ENCODE peak calls at places on chromosomes 2 and 18, in eight cellular contexts. One of them, this sample, is unnamed.

GRCh38 chr18:54251606-54252400 is 17.5 kb upstream of the POLI start:
- DNase-seq in cardiac fibroblast: no peak
- DNase-seq in anterior cingulate cortex: no peak
- DNase-seq in cardiac muscle cell: no peak
- DNase-seq in fibroblast of lung: no peak
- DNase-seq in T-helper 17 cell: no peak
- DNase-seq in stomach: no peak
- DNase-seq in smooth muscle cell of the brain vasculature: no peak
- DNase-seq in this sample: no peak

GRCh38 chr2:149027602-149028250 is 10.8 kb upstream of the LYPD6B start:
- DNase-seq in fibroblast of lung: no peak
- DNase-seq in stomach: no peak
- DNase-seq in smooth muscle cell of the brain vasculature: no peak
- DNase-seq in anterior cingulate cortex: no peak
- DNase-seq in T-helper 17 cell: no peak
- DNase-seq in cardiac muscle cell: no peak
- DNase-seq in cardiac fibroblast: no peak
- DNase-seq in this sample: no peak

GRCh38 chr2:16312771-16313170 is 352.9 kb downstream of the CYRIA start:
- DNase-seq in fibroblast of lung: no peak
- DNase-seq in stomach: no peak
- DNase-seq in anterior cingulate cortex: no peak
- DNase-seq in cardiac muscle cell: no peak
- DNase-seq in T-helper 17 cell: no peak
- DNase-seq in cardiac fibroblast: no peak
- DNase-seq in smooth muscle cell of the brain vasculature: no peak
- DNase-seq in this sample: no peak

GRCh38 chr2:218985325-218986091 is 524 bp upstream of the FEV start:
- DNase-seq in fibroblast of lung: no peak
- DNase-seq in T-helper 17 cell: no peak
- DNase-seq in cardiac fibroblast: no peak
- DNase-seq in stomach: no peak
- DNase-seq in cardiac muscle cell: no peak
- DNase-seq in anterior cingulate cortex: no peak
- DNase-seq in smooth muscle cell of the brain vasculature: no peak
- DNase-seq in this sample: no peak

GRCh38 chr2:101883860-101884259 is 107.9 kb upstream of the IL1R2 start:
- DNase-seq in smooth muscle cell of the brain vasculature: peak; percentile 21
- DNase-seq in stomach: no peak
- DNase-seq in cardiac fibroblast: peak; percentile 83
- DNase-seq in fibroblast of lung: peak; percentile 79
- DNase-seq in cardiac muscle cell: peak; percentile 31
- DNase-seq in T-helper 17 cell: no peak
- DNase-seq in anterior cingulate cortex: no peak
- DNase-seq in this sample: peak; percentile 60

GRCh38 chr18:58714259-58714658 is 43.0 kb downstream of the MALT1 start:
- DNase-seq in cardiac muscle cell: no peak
- DNase-seq in T-helper 17 cell: no peak
- DNase-seq in stomach: no peak
- DNase-seq in cardiac fibroblast: no peak
- DNase-seq in smooth muscle cell of the brain vasculature: no peak
- DNase-seq in fibroblast of lung: no peak
- DNase-seq in anterior cingulate cortex: no peak
- DNase-seq in this sample: no peak

GRCh38 chr2:53827398-53828175 is 32.2 kb downstream of the GPR75 start:
- DNase-seq in cardiac muscle cell: no peak
- DNase-seq in fibroblast of lung: no peak
- DNase-seq in smooth muscle cell of the brain vasculature: no peak
- DNase-seq in cardiac fibroblast: no peak
- DNase-seq in T-helper 17 cell: no peak
- DNase-seq in anterior cingulate cortex: no peak
- DNase-seq in stomach: no peak
- DNase-seq in this sample: no peak

GRCh38 chr2:120289221-120289906 is 36.7 kb downstream of the RALB start:
- DNase-seq in cardiac fibroblast: peak; percentile 56
- DNase-seq in anterior cingulate cortex: no peak
- DNase-seq in cardiac muscle cell: no peak
- DNase-seq in stomach: no peak
- DNase-seq in T-helper 17 cell: no peak
- DNase-seq in fibroblast of lung: no peak
- DNase-seq in smooth muscle cell of the brain vasculature: no peak
- DNase-seq in this sample: peak; percentile 51

GRCh38 chr2:167411367-167411766 is 523.1 kb downstream of the XIRP2 start:
- DNase-seq in T-helper 17 cell: no peak
- DNase-seq in cardiac muscle cell: no peak
- DNase-seq in fibroblast of lung: peak; percentile 17
- DNase-seq in anterior cingulate cortex: no peak
- DNase-seq in smooth muscle cell of the brain vasculature: no peak
- DNase-seq in stomach: no peak
- DNase-seq in cardiac fibroblast: peak; percentile 28
- DNase-seq in this sample: no peak

GRCh38 chr2:133264951-133265949 is 303.0 kb downstream of the NCKAP5 start:
- DNase-seq in smooth muscle cell of the brain vasculature: no peak
- DNase-seq in T-helper 17 cell: no peak
- DNase-seq in stomach: peak; percentile 65
- DNase-seq in cardiac fibroblast: peak; percentile 30
- DNase-seq in cardiac muscle cell: peak; percentile 15
- DNase-seq in anterior cingulate cortex: peak; percentile 23
- DNase-seq in fibroblast of lung: no peak
- DNase-seq in this sample: no peak

GRCh38 chr18:45103319-45104070 is 422.8 kb downstream of the SETBP1 start:
- DNase-seq in fibroblast of lung: no peak
- DNase-seq in anterior cingulate cortex: no peak
- DNase-seq in T-helper 17 cell: no peak
- DNase-seq in stomach: no peak
- DNase-seq in cardiac fibroblast: no peak
- DNase-seq in smooth muscle cell of the brain vasculature: no peak
- DNase-seq in cardiac muscle cell: no peak
- DNase-seq in this sample: no peak

GRCh38 chr2:219448099-219448775 is 13.6 kb downstream of the SPEG start:
- DNase-seq in cardiac muscle cell: no peak
- DNase-seq in anterior cingulate cortex: no peak
- DNase-seq in cardiac fibroblast: no peak
- DNase-seq in stomach: no peak
- DNase-seq in T-helper 17 cell: no peak
- DNase-seq in smooth muscle cell of the brain vasculature: no peak
- DNase-seq in fibroblast of lung: no peak
- DNase-seq in this sample: no peak

GRCh38 chr2:72112421-72112820 is 35.2 kb downstream of the CYP26B1 start:
- DNase-seq in cardiac muscle cell: no peak
- DNase-seq in stomach: no peak
- DNase-seq in smooth muscle cell of the brain vasculature: no peak
- DNase-seq in anterior cingulate cortex: no peak
- DNase-seq in cardiac fibroblast: peak; percentile 60
- DNase-seq in fibroblast of lung: peak; percentile 19
- DNase-seq in T-helper 17 cell: no peak
- DNase-seq in this sample: no peak

GRCh38 chr2:68745006-68745405 is 10.4 kb downstream of the ARHGAP25 start:
- DNase-seq in fibroblast of lung: no peak
- DNase-seq in cardiac muscle cell: no peak
- DNase-seq in stomach: no peak
- DNase-seq in smooth muscle cell of the brain vasculature: no peak
- DNase-seq in T-helper 17 cell: no peak
- DNase-seq in cardiac fibroblast: no peak
- DNase-seq in anterior cingulate cortex: no peak
- DNase-seq in this sample: no peak

GRCh38 chr2:174902491-174903242 is 102.5 kb downstream of the CHN1 start:
- DNase-seq in stomach: no peak
- DNase-seq in cardiac fibroblast: peak; percentile 56
- DNase-seq in smooth muscle cell of the brain vasculature: no peak
- DNase-seq in T-helper 17 cell: no peak
- DNase-seq in anterior cingulate cortex: no peak
- DNase-seq in fibroblast of lung: peak; percentile 35
- DNase-seq in cardiac muscle cell: no peak
- DNase-seq in this sample: no peak

GRCh38 chr2:12265646-12266045 is 451.1 kb upstream of the TRIB2 start:
- DNase-seq in T-helper 17 cell: no peak
- DNase-seq in smooth muscle cell of the brain vasculature: no peak
- DNase-seq in cardiac fibroblast: peak; percentile 60
- DNase-seq in cardiac muscle cell: no peak
- DNase-seq in fibroblast of lung: peak; percentile 56
- DNase-seq in stomach: no peak
- DNase-seq in anterior cingulate cortex: no peak
- DNase-seq in this sample: no peak

GRCh38 chr2:138324068-138324771 is 177.3 kb upstream of the SPOPL start:
- DNase-seq in cardiac muscle cell: no peak
- DNase-seq in smooth muscle cell of the brain vasculature: no peak
- DNase-seq in stomach: no peak
- DNase-seq in T-helper 17 cell: no peak
- DNase-seq in anterior cingulate cortex: no peak
- DNase-seq in cardiac fibroblast: no peak
- DNase-seq in fibroblast of lung: no peak
- DNase-seq in this sample: no peak

GRCh38 chr2:164802095-164802744 is 39.4 kb downstream of the COBLL1 start:
- DNase-seq in T-helper 17 cell: no peak
- DNase-seq in smooth muscle cell of the brain vasculature: no peak
- DNase-seq in cardiac fibroblast: no peak
- DNase-seq in stomach: no peak
- DNase-seq in anterior cingulate cortex: no peak
- DNase-seq in cardiac muscle cell: no peak
- DNase-seq in fibroblast of lung: no peak
- DNase-seq in this sample: no peak

GRCh38 chr2:232941400-232941799 is 71.3 kb downstream of the SNORC start:
- DNase-seq in cardiac muscle cell: no peak
- DNase-seq in cardiac fibroblast: no peak
- DNase-seq in stomach: no peak
- DNase-seq in fibroblast of lung: no peak
- DNase-seq in T-helper 17 cell: no peak
- DNase-seq in smooth muscle cell of the brain vasculature: no peak
- DNase-seq in anterior cingulate cortex: no peak
- DNase-seq in this sample: no peak